ENCODE peak calls at places on chromosomes 16 and 17, in eight cellular contexts. W is KG1; R is Jurkat, Clone E6-1; M is HEK293T; L is AG09319; Q is mucosa of descending colon; S is adrenal gland; D is H4. V is an unnamed sample.

GRCh38 chr17:40937384-40937819 is at the start of gene KRT23:
- DNase-seq in W (no peak), R (no peak), M (no peak), L (no peak), Q (no peak), S (no peak), D (no peak), V (peak)

GRCh38 chr17:7857724-7858486 is at the start of gene CYB5D1:
- DNase-seq in W (no peak), R (peak), M (peak), L (peak), Q (peak), S (peak), D (peak), V (peak)

GRCh38 chr16:13923703-13924298 is 3.8 kb downstream of the ERCC4 start:
- DNase-seq in W (peak), R (peak), M (peak), L (peak), Q (no peak), S (no peak), D (peak), V (no peak)

GRCh38 chr17:59373879-59374495 is 42.5 kb downstream of the YPEL2 start:
- DNase-seq in W (no peak), R (no peak), M (no peak), L (peak), Q (no peak), S (no peak), D (no peak), V (no peak)

GRCh38 chr16:88710556-88710955 is 4.3 kb downstream of the CTU2 start:
- DNase-seq in W (no peak), R (no peak), M (no peak), L (no peak), Q (no peak), S (no peak), D (no peak), V (no peak)

GRCh38 chr16:67431805-67432476 is 1.0 kb downstream of the HSD11B2 start:
- DNase-seq in W (no peak), R (no peak), M (no peak), L (no peak), Q (peak), S (no peak), D (no peak), V (no peak)

GRCh38 chr17:71003736-71004135 is 834.4 kb downstream of the KCNJ2 start:
- DNase-seq in W (no peak), R (no peak), M (no peak), L (no peak), Q (no peak), S (no peak), D (no peak), V (no peak)

GRCh38 chr17:83100853-83101391 is 21.5 kb downstream of the METRNL start:
- DNase-seq in W (no peak), R (peak), M (no peak), L (no peak), Q (peak), S (no peak), D (no peak), V (no peak)

GRCh38 chr17:75244133-75244866 is 17.1 kb downstream of the GGA3 start:
- DNase-seq in W (no peak), R (no peak), M (no peak), L (no peak), Q (no peak), S (no peak), D (no peak), V (no peak)

GRCh38 chr16:67948015-67948414 is 4.1 kb upstream of the LCAT start:
- DNase-seq in W (no peak), R (no peak), M (no peak), L (no peak), Q (no peak), S (no peak), D (no peak), V (peak)

GRCh38 chr16:87457724-87458423 is 35.0 kb downstream of the ZCCHC14 start:
- DNase-seq in W (no peak), R (no peak), M (no peak), L (peak), Q (no peak), S (no peak), D (peak), V (no peak)

GRCh38 chr16:1379054-1379862 is 27.5 kb downstream of the GNPTG start:
- DNase-seq in W (peak), R (peak), M (peak), L (peak), Q (peak), S (peak), D (peak), V (peak)

GRCh38 chr17:49444384-49444783 is 29.7 kb upstream of the PHB1 start:
- DNase-seq in W (no peak), R (no peak), M (no peak), L (no peak), Q (no peak), S (no peak), D (no peak), V (no peak)

GRCh38 chr17:69445132-69445531 is 30.6 kb downstream of the MAP2K6 start:
- DNase-seq in W (peak), R (no peak), M (no peak), L (no peak), Q (no peak), S (no peak), D (no peak), V (no peak)

GRCh38 chr16:54239441-54239840 is 47.1 kb downstream of the IRX3 start:
- DNase-seq in W (no peak), R (no peak), M (no peak), L (no peak), Q (no peak), S (no peak), D (no peak), V (no peak)

GRCh38 chr17:78676415-78677302 is 99.5 kb upstream of the DNAH17 start:
- DNase-seq in W (no peak), R (no peak), M (no peak), L (no peak), Q (no peak), S (no peak), D (no peak), V (no peak)

GRCh38 chr16:149024-149675 is 3.3 kb upstream of the HBZ start:
- DNase-seq in W (no peak), R (no peak), M (no peak), L (no peak), Q (no peak), S (no peak), D (no peak), V (no peak)

GRCh38 chr16:8115814-8116213 is 474.5 kb downstream of the TMEM114 start:
- DNase-seq in W (no peak), R (no peak), M (no peak), L (no peak), Q (no peak), S (no peak), D (no peak), V (no peak)

GRCh38 chr16:28823291-28823718 is 506 bp downstream of the ATXN2L start:
- DNase-seq in W (no peak), R (no peak), M (no peak), L (no peak), Q (no peak), S (no peak), D (no peak), V (no peak)

GRCh38 chr16:89383095-89384003 is 107.0 kb downstream of the ANKRD11 start:
- DNase-seq in W (no peak), R (no peak), M (peak), L (no peak), Q (peak), S (peak), D (no peak), V (peak)

GRCh38 chr17:60562421-60562820 is 36.4 kb upstream of the APPBP2 start:
- DNase-seq in W (no peak), R (no peak), M (no peak), L (no peak), Q (no peak), S (no peak), D (no peak), V (no peak)

GRCh38 chr16:73616186-73616585 is 568.3 kb upstream of the ZFHX3 start:
- DNase-seq in W (no peak), R (peak), M (no peak), L (no peak), Q (no peak), S (no peak), D (no peak), V (no peak)

GRCh38 chr16:82265809-82266208 is 95.8 kb upstream of the MPHOSPH6 start:
- DNase-seq in W (no peak), R (no peak), M (no peak), L (no peak), Q (no peak), S (no peak), D (no peak), V (no peak)

GRCh38 chr16:87602005-87602790 is at the start of gene JPH3:
- DNase-seq in W (no peak), R (peak), M (peak), L (no peak), Q (no peak), S (no peak), D (no peak), V (no peak)

GRCh38 chr17:83199500-83200201 is 120.2 kb downstream of the METRNL start:
- DNase-seq in W (peak), R (no peak), M (no peak), L (no peak), Q (peak), S (peak), D (no peak), V (peak)

GRCh38 chr16:46607529-46607928 is 13.7 kb downstream of the SHCBP1 start:
- DNase-seq in W (no peak), R (peak), M (no peak), L (peak), Q (no peak), S (no peak), D (peak), V (no peak)

GRCh38 chr17:40886090-40886489 is 1.0 kb upstream of the KRT20 start:
- DNase-seq in W (no peak), R (no peak), M (no peak), L (no peak), Q (no peak), S (no peak), D (peak), V (no peak)

GRCh38 chr17:10139560-10139959 is 58.8 kb downstream of the GAS7 start:
- DNase-seq in W (no peak), R (no peak), M (no peak), L (no peak), Q (no peak), S (no peak), D (no peak), V (no peak)

GRCh38 chr16:27346818-27347217 is 33.0 kb downstream of the IL4R start:
- DNase-seq in W (peak), R (no peak), M (no peak), L (no peak), Q (no peak), S (no peak), D (no peak), V (no peak)

GRCh38 chr17:76948726-76949342 is 80.6 kb downstream of the MGAT5B start:
- DNase-seq in W (no peak), R (no peak), M (no peak), L (no peak), Q (no peak), S (no peak), D (no peak), V (no peak)

GRCh38 chr17:17039911-17040310 is 2.3 kb upstream of the MPRIP start:
- DNase-seq in W (no peak), R (no peak), M (no peak), L (no peak), Q (no peak), S (no peak), D (no peak), V (no peak)

GRCh38 chr17:66422181-66422580 is 119.8 kb downstream of the PRKCA start:
- DNase-seq in W (no peak), R (no peak), M (no peak), L (no peak), Q (no peak), S (no peak), D (no peak), V (no peak)

GRCh38 chr17:63476857-63477470 is at the start of gene ACE:
- DNase-seq in W (no peak), R (peak), M (peak), L (no peak), Q (peak), S (no peak), D (no peak), V (peak)

GRCh38 chr16:70770968-70771552 is 29.9 kb downstream of the VAC14 start:
- DNase-seq in W (peak), R (no peak), M (peak), L (no peak), Q (peak), S (peak), D (peak), V (peak)

GRCh38 chr17:18261146-18261515 is 669 bp downstream of the MIEF2 start:
- DNase-seq in W (no peak), R (no peak), M (peak), L (no peak), Q (peak), S (peak), D (no peak), V (peak)

GRCh38 chr17:80703109-80703508 is 158.5 kb downstream of the RPTOR start:
- DNase-seq in W (no peak), R (peak), M (no peak), L (no peak), Q (no peak), S (no peak), D (no peak), V (no peak)

GRCh38 chr16:73254983-73255382 is 207.1 kb upstream of the ZFHX3 start:
- DNase-seq in W (no peak), R (no peak), M (no peak), L (no peak), Q (no peak), S (no peak), D (no peak), V (no peak)